ENCODE peak calls at places on chromosome 21, in six cellular contexts. E is tibial artery, W is H9, Q is NCI-H2081 treated with DMSO at 0.1 percent for 48 hours, N is A172, Y is fibroblast of the aortic adventitia. A is an unnamed sample.

GRCh38 chr21:44962481-44962966 is 22.7 kb downstream of the SLX9 start:
- DNase-seq in E (no peak), W (no peak), Q (no peak), N (peak; percentile 95), Y (peak; percentile 99), A (no peak)

GRCh38 chr21:42736646-42737350 is 83.4 kb downstream of the PDE9A start:
- DNase-seq in E (no peak), W (no peak), Q (no peak), N (no peak), Y (no peak), A (no peak)

GRCh38 chr21:36166705-36167104 is 10.1 kb downstream of the DOP1B start:
- DNase-seq in E (no peak), W (peak; percentile 26), Q (no peak), N (peak; percentile 38), Y (no peak), A (no peak)

GRCh38 chr21:35303085-35303484 is 254.0 kb upstream of the RUNX1 start:
- DNase-seq in E (no peak), W (no peak), Q (no peak), N (peak; percentile 98), Y (peak; percentile 84), A (no peak)

GRCh38 chr21:41337515-41337914 is 20.9 kb downstream of the FAM3B start:
- DNase-seq in E (no peak), W (no peak), Q (no peak), N (no peak), Y (no peak), A (no peak)

GRCh38 chr21:21751286-21751685 is 753.1 kb downstream of the NCAM2 start:
- DNase-seq in E (no peak), W (no peak), Q (no peak), N (no peak), Y (no peak), A (no peak)

GRCh38 chr21:44485254-44485793 is 30.0 kb downstream of the LRRC3 start:
- DNase-seq in E (no peak), W (peak; percentile 94), Q (no peak), N (no peak), Y (peak; percentile 50), A (no peak)

GRCh38 chr21:42541174-42541573 is 27.5 kb downstream of the SLC37A1 start:
- DNase-seq in E (peak; percentile 43), W (no peak), Q (no peak), N (no peak), Y (no peak), A (no peak)

GRCh38 chr21:42659416-42660117 is 6.1 kb downstream of the PDE9A start:
- DNase-seq in E (no peak), W (no peak), Q (no peak), N (no peak), Y (no peak), A (no peak)

GRCh38 chr21:38984982-38985422 is 179.3 kb downstream of the ETS2 start:
- DNase-seq in E (no peak), W (no peak), Q (peak; percentile 19), N (peak; percentile 91), Y (peak; percentile 98), A (no peak)

GRCh38 chr21:42019101-42019605 is 9.0 kb upstream of the ZBTB21 start:
- DNase-seq in E (peak; percentile 42), W (no peak), Q (no peak), N (no peak), Y (no peak), A (no peak)

GRCh38 chr21:32131960-32132359 is 146.9 kb downstream of the MIS18A start:
- DNase-seq in E (no peak), W (peak; percentile 20), Q (no peak), N (peak; percentile 52), Y (peak; percentile 33), A (no peak)

GRCh38 chr21:40043423-40043822 is 176.2 kb downstream of the PCP4 start:
- DNase-seq in E (no peak), W (no peak), Q (no peak), N (no peak), Y (no peak), A (no peak)

A was measured in CD4-positive, alpha-beta memory T cell.